ENCODE peak calls at places on chromosome 10, in nine cellular contexts. I is lower leg skin, R is H54, Y is prostate gland, H is uterus, X is vagina, D is endothelial cell of umbilical vein, P is stomach, G is spleen. E is an unnamed sample.

GRCh38 chr10:126160971-126161630 is 227.2 kb downstream of the ADAM12 start:
- DNase-seq in R (no peak), H (no peak), G (no peak), D (no peak), I (no peak), P (no peak), X (no peak), Y (no peak), E (peak)

GRCh38 chr10:91146146-91146545 is 74.3 kb upstream of the PCGF5 start:
- DNase-seq in P (no peak), R (no peak), I (no peak), X (no peak), D (no peak), Y (no peak), H (no peak), G (no peak), E (no peak)

GRCh38 chr10:69968830-69969229 is 83.8 kb upstream of the MACROH2A2 start:
- DNase-seq in Y (no peak), R (no peak), D (no peak), G (no peak), H (no peak), X (no peak), P (peak), I (no peak), E (no peak)

GRCh38 chr10:43234471-43235041 is 32.3 kb downstream of the RASGEF1A start:
- DNase-seq in P (no peak), I (no peak), G (peak), R (no peak), X (no peak), D (no peak), H (no peak), Y (no peak), E (no peak)

GRCh38 chr10:104085801-104086400 is at the start of gene COL17A1:
- DNase-seq in X (no peak), Y (no peak), R (no peak), H (no peak), G (no peak), P (no peak), I (no peak), D (no peak), E (no peak)

GRCh38 chr10:67666416-67667043 is 29.5 kb downstream of the CTNNA3 start:
- DNase-seq in Y (no peak), P (no peak), I (no peak), D (peak), R (no peak), X (no peak), G (no peak), H (no peak), E (peak)

GRCh38 chr10:119113805-119114732 is 10.2 kb downstream of the DENND10 start:
- DNase-seq in D (no peak), Y (no peak), G (no peak), R (peak), H (peak), P (no peak), X (no peak), I (no peak), E (no peak)

GRCh38 chr10:98425511-98426352 is 10.8 kb upstream of the PYROXD2 start:
- DNase-seq in X (peak), Y (no peak), G (no peak), P (peak), H (no peak), R (peak), I (no peak), D (peak), E (peak)

GRCh38 chr10:4767033-4767814 is 58.8 kb upstream of the AKR1E2 start:
- DNase-seq in Y (peak), D (peak), P (no peak), X (no peak), G (no peak), R (no peak), I (no peak), H (peak), E (no peak)

GRCh38 chr10:76700241-76700640 is 937.4 kb downstream of the KCNMA1 start:
- DNase-seq in D (no peak), G (no peak), R (no peak), X (no peak), P (no peak), H (no peak), I (no peak), Y (no peak), E (no peak)

GRCh38 chr10:73991846-73992245 is 6.1 kb upstream of the VCL start:
- DNase-seq in R (no peak), P (peak), Y (no peak), X (no peak), G (peak), H (no peak), I (peak), D (no peak), E (peak)
- TF ChIP-seq POLR2A in R (no peak), P (no peak), Y (no peak), X (no peak), G (no peak), H (no peak), I (no peak), D (no peak), E (no peak)

DNA sequence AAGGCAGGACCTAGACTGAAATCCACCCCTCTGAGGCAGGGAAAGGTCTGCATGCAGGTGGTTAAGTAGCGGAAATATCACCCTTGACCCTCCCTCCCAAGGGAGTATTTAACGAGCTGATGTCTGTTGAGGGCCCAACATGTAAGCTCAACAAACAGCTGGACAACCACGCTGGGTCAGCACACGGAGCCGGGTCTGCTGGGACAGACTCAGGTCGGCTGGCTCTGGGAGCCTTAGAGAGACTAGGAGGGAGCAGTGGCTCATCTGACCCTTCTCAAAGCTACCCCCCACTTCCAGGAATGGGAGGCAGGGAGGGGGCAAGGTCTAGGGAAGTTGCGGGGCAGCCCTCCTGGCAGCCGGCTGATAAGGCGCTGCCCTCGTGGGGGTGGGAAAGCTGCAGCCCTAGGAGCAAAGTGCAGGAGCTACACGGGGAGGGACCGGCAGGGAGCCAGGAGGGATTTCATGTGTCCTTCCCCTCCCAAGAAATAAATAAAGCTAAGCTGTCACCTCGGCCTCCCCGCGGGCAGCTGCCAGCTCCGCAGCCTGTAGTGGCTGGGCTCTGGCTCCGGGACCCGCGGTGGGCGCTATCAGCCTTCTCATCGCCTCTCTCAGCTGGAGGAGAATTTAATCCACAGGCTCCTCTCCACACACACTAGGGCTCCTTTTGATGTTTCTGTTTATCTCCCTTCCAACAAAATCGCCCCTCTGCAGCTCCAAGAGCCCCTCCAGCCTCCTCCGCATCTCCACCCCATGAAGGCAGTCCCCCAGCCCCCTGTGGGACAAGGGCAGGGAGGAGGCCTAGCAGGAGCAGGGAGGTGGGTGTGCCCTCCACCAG is 80.8 kb downstream of the C10orf105 start:
- DNase-seq in R (no peak), I (no peak), G (peak), D (no peak), H (no peak), P (peak), X (no peak), Y (no peak), E (peak)
- TF ChIP-seq POLR2A in R (no peak), I (no peak), G (no peak), D (no peak), H (no peak), P (no peak), X (no peak), Y (no peak), E (no peak)

GRCh38 chr10:19812976-19813375 is 3.3 kb upstream of the PLXDC2 start:
- DNase-seq in Y (no peak), X (no peak), H (no peak), D (no peak), G (no peak), I (no peak), R (no peak), P (no peak), E (no peak)

GRCh38 chr10:19815036-19815435 is 1.2 kb upstream of the PLXDC2 start:
- DNase-seq in G (no peak), R (no peak), I (no peak), P (no peak), Y (no peak), H (no peak), D (no peak), X (no peak), E (no peak)

GRCh38 chr10:19817251-19818046 is 1.2 kb downstream of the PLXDC2 start:
- DNase-seq in D (no peak), H (peak), G (peak), I (peak), X (no peak), Y (peak), P (no peak), R (no peak), E (no peak)

GRCh38 chr10:19816420-19817250 is at the start of gene PLXDC2:
- DNase-seq in P (no peak), R (no peak), I (peak), D (peak), G (peak), Y (peak), H (peak), X (no peak), E (peak)

GRCh38 chr10:19815478-19816419 is 483 bp upstream of the PLXDC2 start:
- DNase-seq in G (peak), P (peak), I (peak), R (peak), Y (peak), H (peak), D (no peak), X (no peak), E (peak)
- TF ChIP-seq POLR2A in G (no peak), P (no peak), I (no peak), R (no peak), Y (peak), H (no peak), D (no peak), X (peak), E (no peak)

GRCh38 chr10:123139521-123140163 is 3.9 kb downstream of the HMX3 start:
- DNase-seq in Y (no peak), R (no peak), D (no peak), P (peak), I (no peak), G (no peak), H (no peak), X (no peak), E (peak)
- TF ChIP-seq POLR2A in Y (no peak), R (no peak), D (no peak), P (no peak), I (no peak), G (no peak), H (no peak), X (no peak), E (no peak)

GRCh38 chr10:649798-650690 is 39.4 kb downstream of the DIP2C start:
- DNase-seq in D (no peak), I (no peak), X (no peak), P (peak), R (no peak), Y (no peak), G (no peak), H (peak), E (no peak)
- TF ChIP-seq POLR2A in D (no peak), I (no peak), X (no peak), P (peak), R (no peak), Y (no peak), G (no peak), H (no peak), E (no peak)

GRCh38 chr10:35194471-35194870 is 67.8 kb downstream of the CREM start:
- DNase-seq in P (no peak), Y (no peak), X (no peak), R (no peak), H (no peak), D (no peak), I (no peak), G (no peak), E (peak)

GRCh38 chr10:35192645-35193249 is 66.1 kb downstream of the CREM start:
- DNase-seq in X (no peak), H (no peak), P (no peak), R (no peak), D (no peak), Y (no peak), G (no peak), I (no peak), E (no peak)

GRCh38 chr10:35191523-35191922 is 64.9 kb downstream of the CREM start:
- DNase-seq in D (peak), P (no peak), H (no peak), Y (no peak), G (no peak), X (no peak), I (peak), R (no peak), E (no peak)

GRCh38 chr10:35194906-35195305 is 68.3 kb downstream of the CREM start:
- DNase-seq in X (no peak), H (no peak), D (peak), G (no peak), P (no peak), I (no peak), Y (no peak), R (no peak), E (peak)

GRCh38 chr10:35195361-35196306 is 69.0 kb downstream of the CREM start:
- DNase-seq in P (peak), X (no peak), G (peak), I (peak), R (peak), H (peak), Y (peak), D (peak), E (peak)
- TF ChIP-seq POLR2A in P (no peak), X (peak), G (peak), I (no peak), R (no peak), H (peak), Y (no peak), D (no peak), E (peak)

E was measured in erythroblast.